ENCODE peak calls at places on chromosome 17, in eight cellular contexts. I, L, S, Z, U, H, Q and X are unnamed samples.

GRCh38 chr17:5813357-5813756 is 229.0 kb upstream of the NLRP1 start:
- DNase-seq in Q (no peak), Z (no peak), S (no peak), I (no peak), H (no peak), U (no peak), L (no peak), X (no peak)

GRCh38 chr17:57519199-57519598 is 225.9 kb downstream of the CCDC182 start:
- DNase-seq in Z (no peak), H (no peak), Q (peak; percentile 72), L (peak; percentile 48), U (peak; percentile 40), S (no peak), I (no peak), X (no peak)

GRCh38 chr17:81399481-81400153 is 4.4 kb downstream of the BAHCC1 start:
- DNase-seq in U (no peak), Q (no peak), L (peak; percentile 52), S (no peak), Z (no peak), H (no peak), I (no peak), X (no peak)

GRCh38 chr17:72822358-72823023 is 270.0 kb downstream of the SLC39A11 start:
- DNase-seq in H (no peak), Q (no peak), Z (no peak), I (no peak), L (no peak), U (no peak), S (no peak), X (no peak)

GRCh38 chr17:32998111-32998892 is 6.7 kb downstream of the SPACA3 start:
- DNase-seq in U (peak; percentile 89), I (peak; percentile 60), S (peak; percentile 68), L (peak; percentile 69), H (peak; percentile 80), Q (peak; percentile 49), Z (peak; percentile 85), X (peak; percentile 65)

GRCh38 chr17:64441772-64442549 is 7.0 kb upstream of the MILR1 start:
- DNase-seq in S (no peak), Z (no peak), L (no peak), U (no peak), H (peak; percentile 53), Q (peak; percentile 40), I (peak; percentile 16), X (no peak)

GRCh38 chr17:6070280-6070894 is at the start of gene WSCD1:
- DNase-seq in S (no peak), L (peak; percentile 17), U (no peak), H (no peak), Q (no peak), Z (peak; percentile 81), I (no peak), X (no peak)

GRCh38 chr17:67246648-67247415 is 1.8 kb upstream of the HELZ start:
- DNase-seq in S (peak; percentile 65), L (peak; percentile 77), Z (peak; percentile 28), U (no peak), I (peak; percentile 20), Q (peak; percentile 73), H (peak; percentile 78), X (peak; percentile 90)

GRCh38 chr17:47966079-47966519 is 4.8 kb upstream of the CDK5RAP3 start:
- DNase-seq in U (no peak), I (no peak), L (peak; percentile 66), Q (no peak), H (no peak), S (peak; percentile 64), Z (no peak), X (no peak)

DNA sequence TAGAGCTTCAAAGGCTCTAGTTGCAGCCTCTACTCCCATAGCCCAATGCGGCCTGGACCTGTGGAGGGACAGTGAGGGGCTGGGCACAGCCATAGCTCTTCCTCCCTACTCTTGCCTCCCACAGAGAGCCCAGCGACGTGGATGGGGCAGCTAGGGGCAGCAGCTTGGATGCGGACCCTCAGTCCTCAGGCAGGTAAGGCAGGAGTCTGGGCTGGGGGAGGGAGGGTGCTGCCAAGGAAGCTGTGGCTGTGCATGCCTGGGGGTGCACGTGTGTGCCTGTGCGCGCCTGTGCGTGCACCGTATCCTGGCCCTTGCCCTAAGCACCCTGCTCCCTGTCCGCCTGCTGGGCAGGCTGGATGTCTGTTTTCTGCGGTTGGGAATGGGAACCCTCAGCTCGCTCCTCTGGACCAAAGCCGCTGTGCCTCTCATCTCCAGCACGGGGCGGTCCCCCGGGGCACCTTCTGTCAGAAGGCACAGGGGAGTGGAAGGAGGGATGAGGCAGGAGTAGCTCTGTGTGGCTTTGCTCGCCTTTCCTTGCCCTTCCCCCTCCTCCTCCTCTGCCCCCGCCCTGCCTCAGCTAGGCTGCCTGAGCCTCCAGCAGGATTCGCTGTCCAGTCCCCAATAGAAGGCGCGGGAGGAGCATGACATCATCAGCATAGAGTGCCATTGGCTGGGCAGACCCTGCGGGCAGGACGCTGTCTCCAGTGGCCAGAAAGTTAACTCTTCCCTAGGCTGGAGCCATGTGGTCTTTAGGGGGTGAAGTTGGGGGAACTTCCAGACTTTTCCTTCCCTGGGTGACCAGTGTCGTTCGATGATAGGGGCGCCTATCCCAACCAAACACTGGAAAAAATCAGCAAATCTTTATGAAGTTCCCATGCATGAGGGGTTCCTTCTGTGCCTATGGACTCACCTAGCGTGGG is 797 bp downstream of the PRCD start:
- DNase-seq in H (peak; percentile 92), I (no peak), U (peak; percentile 90), Q (peak; percentile 94), L (peak; percentile 94), S (peak; percentile 90), Z (peak; percentile 96), X (peak; percentile 95)
- TF ChIP-seq CTCF in H (peak; percentile 30), I (no peak), U (peak; percentile 27), Q (peak; percentile 28), L (no peak), S (peak; percentile 46), Z (no peak), X (no peak)

GRCh38 chr17:40314557-40314953 is 5.6 kb downstream of the RARA start:
- DNase-seq in I (peak; percentile 84), Q (peak; percentile 92), S (peak; percentile 96), H (peak; percentile 97), Z (no peak), L (peak; percentile 98), U (peak; percentile 69), X (peak; percentile 92)

GRCh38 chr17:40313660-40314556 is 4.9 kb downstream of the RARA start:
- DNase-seq in Q (peak; percentile 45), S (no peak), I (no peak), L (peak; percentile 61), H (no peak), Z (no peak), U (no peak), X (no peak)

GRCh38 chr17:40316571-40317344 is 7.8 kb downstream of the RARA start:
- DNase-seq in S (peak; percentile 56), Q (peak; percentile 83), H (peak; percentile 77), U (peak; percentile 83), I (no peak), L (peak; percentile 87), Z (peak; percentile 85), X (peak; percentile 78)

GRCh38 chr17:40315678-40316570 is 6.9 kb downstream of the RARA start:
- DNase-seq in U (no peak), Z (no peak), L (no peak), I (no peak), H (no peak), S (no peak), Q (no peak), X (no peak)

GRCh38 chr17:40315206-40315605 is 6.2 kb downstream of the RARA start:
- DNase-seq in I (no peak), Q (no peak), L (no peak), S (no peak), Z (no peak), H (no peak), U (no peak), X (no peak)
- H3K27ac ChIP-seq in I (no peak overlapping the region), Q (no peak overlapping the region), L (peak overlapping the region; percentile 97), S (peak overlapping the region; percentile 3), Z (no peak overlapping the region), H (peak overlapping the region; percentile 96), U (no peak overlapping the region), X (peak overlapping the region; percentile 99)

GRCh38 chr17:17701658-17702057 is 20.4 kb downstream of the RAI1 start:
- DNase-seq in Q (no peak), H (no peak), I (no peak), Z (no peak), U (no peak), S (no peak), L (no peak), X (no peak)
- TF ChIP-seq CTCF in Q (no peak), H (no peak), I (no peak), Z (no peak), U (no peak), S (no peak), L (no peak), X (no peak)

DNA sequence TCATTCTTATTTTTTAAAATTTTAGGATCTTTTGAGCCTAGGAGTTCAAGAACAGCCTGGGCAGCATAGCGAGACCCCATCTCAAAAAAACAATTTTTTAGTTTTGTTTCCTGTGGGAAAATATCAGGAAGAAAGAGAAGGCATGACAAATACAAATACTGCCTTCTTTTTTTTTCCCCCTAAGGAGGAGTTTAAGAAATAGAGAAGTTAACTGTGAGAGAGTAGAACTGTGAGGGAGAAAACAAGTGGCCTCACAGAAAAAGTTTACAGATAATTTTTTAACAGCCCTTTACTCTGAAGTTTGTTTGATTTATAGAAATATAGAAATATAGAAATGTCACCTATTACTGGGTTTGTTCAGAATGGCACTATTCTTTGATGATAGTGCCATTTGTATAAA is 21.1 kb downstream of the TTYH2 start:
- DNase-seq in H (no peak), L (no peak), Q (no peak), U (no peak), I (no peak), S (no peak), Z (no peak), X (no peak)
- H3K27ac ChIP-seq in H (peak overlapping the region; percentile 74), L (no peak overlapping the region), Q (no peak overlapping the region), U (peak overlapping the region; percentile 14), I (no peak overlapping the region), S (no peak overlapping the region), Z (no peak overlapping the region), X (no peak overlapping the region)

GRCh38 chr17:76547642-76548202 is 7.9 kb downstream of the PRCD start:
- DNase-seq in U (no peak), Z (no peak), Q (no peak), H (no peak), S (no peak), L (no peak), I (no peak), X (no peak)
- TF ChIP-seq CTCF in U (no peak), Z (no peak), Q (no peak), H (no peak), S (no peak), L (no peak), I (no peak), X (peak; percentile 56)

DNA sequence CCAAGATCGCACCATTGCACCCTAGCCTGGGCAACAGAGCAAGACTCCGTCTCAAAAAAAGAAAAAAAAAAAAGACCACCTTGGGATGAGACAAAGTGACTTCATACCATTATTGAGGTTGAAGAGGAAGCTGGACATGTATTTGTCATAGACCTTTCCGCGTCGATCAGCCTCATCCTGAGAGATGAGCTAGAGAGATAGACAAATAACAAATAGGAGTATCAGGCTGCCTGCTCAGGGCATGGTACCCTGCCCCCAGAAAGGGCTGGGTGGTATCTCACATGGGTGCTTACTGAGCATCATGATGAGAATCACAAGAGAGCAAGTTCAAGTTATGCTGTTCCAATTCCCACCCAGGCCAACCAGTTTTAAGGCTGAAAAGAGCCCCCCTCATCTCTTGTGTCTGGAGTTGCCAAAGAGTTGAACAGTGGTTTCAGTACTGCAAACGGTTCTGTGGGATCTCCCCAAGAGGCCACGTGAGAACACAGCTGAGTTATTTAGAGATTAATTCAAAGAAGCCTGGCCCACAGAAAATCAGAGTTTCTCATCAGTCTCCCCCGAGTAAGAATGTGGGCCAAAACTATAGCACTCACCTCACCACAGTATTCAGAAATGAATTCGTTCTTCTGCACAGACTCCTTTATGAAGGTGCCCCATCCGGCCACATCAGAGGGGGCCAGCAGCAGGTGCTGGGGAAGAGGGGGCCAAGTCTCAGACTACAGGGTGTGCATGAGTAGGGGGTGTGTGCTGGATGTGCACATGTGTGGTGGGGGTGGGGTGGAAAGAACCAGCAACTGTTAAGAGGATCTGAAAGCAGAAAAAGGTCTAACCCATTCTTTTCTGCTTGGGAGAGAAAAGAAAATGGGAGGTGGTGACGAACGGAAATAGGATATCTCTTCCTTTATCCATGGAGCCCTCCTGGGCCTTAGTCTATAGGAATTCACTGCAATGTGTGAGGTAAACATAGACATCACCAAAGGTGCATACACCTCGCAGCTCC is 22.5 kb downstream of the CNTNAP1 start:
- DNase-seq in Q (no peak), S (no peak), Z (no peak), I (no peak), L (no peak), H (no peak), U (no peak), X (no peak)
- H3K27ac ChIP-seq in Q (no peak overlapping the region), S (no peak overlapping the region), Z (no peak overlapping the region), I (no peak overlapping the region), L (no peak overlapping the region), H (no peak overlapping the region), U (peak overlapping the region; percentile 33), X (no peak overlapping the region)